ENCODE peak calls at places on chromosomes 2 and 18, in four cellular contexts. One of them, this sample, is unnamed.

GRCh38 chr18:26090130-26091046 is at the start of gene SS18:
- DNase-seq in K562: peak
- DNase-seq in HepG2: peak
- DNase-seq in WTC11: peak
- DNase-seq in this sample: peak

GRCh38 chr18:12837747-12838146 is 46.3 kb downstream of the PTPN2 start:
- DNase-seq in K562: no peak
- DNase-seq in HepG2: no peak
- DNase-seq in WTC11: no peak
- DNase-seq in this sample: peak

GRCh38 chr2:10449838-10450691 is 1.9 kb upstream of the ODC1 start:
- DNase-seq in K562: no peak
- DNase-seq in HepG2: peak
- DNase-seq in WTC11: no peak
- DNase-seq in this sample: peak

GRCh38 chr2:29000481-29000880 is 19.4 kb downstream of the TOGARAM2 start:
- DNase-seq in K562: no peak
- DNase-seq in HepG2: no peak
- DNase-seq in WTC11: no peak
- DNase-seq in this sample: no peak

GRCh38 chr18:55968550-55968949 is 380.6 kb upstream of the TCF4 start:
- DNase-seq in K562: peak
- DNase-seq in HepG2: no peak
- DNase-seq in WTC11: no peak
- DNase-seq in this sample: no peak

GRCh38 chr18:48409591-48410094 is 460 bp upstream of the ZBTB7C start:
- DNase-seq in K562: no peak
- DNase-seq in HepG2: no peak
- DNase-seq in WTC11: peak
- DNase-seq in this sample: no peak

GRCh38 chr2:133568172-133568571 is at the start of gene NCKAP5:
- DNase-seq in K562: no peak
- DNase-seq in HepG2: no peak
- DNase-seq in WTC11: no peak
- DNase-seq in this sample: peak

GRCh38 chr2:118852605-118853128 is 5.2 kb upstream of the EN1 start:
- DNase-seq in K562: no peak
- DNase-seq in HepG2: no peak
- DNase-seq in WTC11: no peak
- DNase-seq in this sample: no peak

GRCh38 chr2:75284345-75284744 is 85.0 kb upstream of the TACR1 start:
- DNase-seq in K562: no peak
- DNase-seq in HepG2: no peak
- DNase-seq in WTC11: no peak
- DNase-seq in this sample: no peak

GRCh38 chr18:61282926-61283325 is 50.3 kb upstream of the CDH20 start:
- DNase-seq in K562: no peak
- DNase-seq in HepG2: no peak
- DNase-seq in WTC11: no peak
- DNase-seq in this sample: no peak

GRCh38 chr2:63856302-63856600 is 14.6 kb downstream of the UGP2 start:
- DNase-seq in K562: no peak
- DNase-seq in HepG2: no peak
- DNase-seq in WTC11: no peak
- DNase-seq in this sample: no peak

GRCh38 chr2:5985551-5986229 is 293.5 kb downstream of the SOX11 start:
- DNase-seq in K562: no peak
- DNase-seq in HepG2: no peak
- DNase-seq in WTC11: no peak
- DNase-seq in this sample: no peak

GRCh38 chr2:108910541-108911396 is 78.3 kb downstream of the EDAR start:
- DNase-seq in K562: no peak
- DNase-seq in HepG2: no peak
- DNase-seq in WTC11: no peak
- DNase-seq in this sample: no peak

GRCh38 chr2:237500681-237501424 is 13.8 kb downstream of the MLPH start:
- DNase-seq in K562: no peak
- DNase-seq in HepG2: no peak
- DNase-seq in WTC11: no peak
- DNase-seq in this sample: peak

GRCh38 chr2:167190053-167190452 is 301.8 kb downstream of the XIRP2 start:
- DNase-seq in K562: no peak
- DNase-seq in HepG2: no peak
- DNase-seq in WTC11: no peak
- DNase-seq in this sample: no peak

GRCh38 chr2:215812966-215813365 is 200.4 kb downstream of the MREG start:
- DNase-seq in K562: no peak
- DNase-seq in HepG2: no peak
- DNase-seq in WTC11: no peak
- DNase-seq in this sample: no peak

GRCh38 chr2:233922471-233922870 is 5.3 kb downstream of the TRPM8 start:
- DNase-seq in K562: no peak
- DNase-seq in HepG2: no peak
- DNase-seq in WTC11: no peak
- DNase-seq in this sample: no peak

GRCh38 chr2:156649596-156649995 is 213.4 kb downstream of the GPD2 start:
- DNase-seq in K562: no peak
- DNase-seq in HepG2: no peak
- DNase-seq in WTC11: no peak
- DNase-seq in this sample: no peak

GRCh38 chr2:138559648-138560047 is 58.1 kb downstream of the SPOPL start:
- DNase-seq in K562: no peak
- DNase-seq in HepG2: no peak
- DNase-seq in WTC11: no peak
- DNase-seq in this sample: no peak

GRCh38 chr2:206801417-206801772 is 36.0 kb downstream of the FASTKD2 start:
- DNase-seq in K562: no peak
- DNase-seq in HepG2: no peak
- DNase-seq in WTC11: no peak
- DNase-seq in this sample: no peak

GRCh38 chr2:24048662-24049484 is 668 bp upstream of the FKBP1B start:
- DNase-seq in K562: no peak
- DNase-seq in HepG2: no peak
- DNase-seq in WTC11: no peak
- DNase-seq in this sample: no peak

GRCh38 chr2:175036582-175037018 is 31.4 kb upstream of the CHN1 start:
- DNase-seq in K562: peak
- DNase-seq in HepG2: peak
- DNase-seq in WTC11: no peak
- DNase-seq in this sample: peak

GRCh38 chr2:105487142-105488069 is 88.6 kb upstream of the FHL2 start:
- DNase-seq in K562: no peak
- DNase-seq in HepG2: no peak
- DNase-seq in WTC11: no peak
- DNase-seq in this sample: no peak

GRCh38 chr2:75157435-75157834 is 41.9 kb downstream of the TACR1 start:
- DNase-seq in K562: no peak
- DNase-seq in HepG2: no peak
- DNase-seq in WTC11: no peak
- DNase-seq in this sample: peak

GRCh38 chr2:221124542-221125235 is 447.4 kb downstream of the EPHA4 start:
- DNase-seq in K562: no peak
- DNase-seq in HepG2: no peak
- DNase-seq in WTC11: peak
- DNase-seq in this sample: no peak

GRCh38 chr2:156445311-156446218 is 9.4 kb downstream of the GPD2 start:
- DNase-seq in K562: no peak
- DNase-seq in HepG2: no peak
- DNase-seq in WTC11: no peak
- DNase-seq in this sample: no peak

GRCh38 chr2:32647180-32647651 is 19.4 kb downstream of the TTC27 start:
- DNase-seq in K562: no peak
- DNase-seq in HepG2: no peak
- DNase-seq in WTC11: no peak
- DNase-seq in this sample: no peak

GRCh38 chr18:76803814-76804213 is 18.5 kb upstream of the ZNF236 start:
- DNase-seq in K562: peak
- DNase-seq in HepG2: peak
- DNase-seq in WTC11: peak
- DNase-seq in this sample: peak

GRCh38 chr2:109256921-109257320 is 127.9 kb downstream of the SH3RF3 start:
- DNase-seq in K562: no peak
- DNase-seq in HepG2: no peak
- DNase-seq in WTC11: no peak
- DNase-seq in this sample: no peak

GRCh38 chr2:172442072-172442895 is 14.9 kb downstream of the ITGA6 start:
- DNase-seq in K562: no peak
- DNase-seq in HepG2: peak
- DNase-seq in WTC11: no peak
- DNase-seq in this sample: peak

DNA sequence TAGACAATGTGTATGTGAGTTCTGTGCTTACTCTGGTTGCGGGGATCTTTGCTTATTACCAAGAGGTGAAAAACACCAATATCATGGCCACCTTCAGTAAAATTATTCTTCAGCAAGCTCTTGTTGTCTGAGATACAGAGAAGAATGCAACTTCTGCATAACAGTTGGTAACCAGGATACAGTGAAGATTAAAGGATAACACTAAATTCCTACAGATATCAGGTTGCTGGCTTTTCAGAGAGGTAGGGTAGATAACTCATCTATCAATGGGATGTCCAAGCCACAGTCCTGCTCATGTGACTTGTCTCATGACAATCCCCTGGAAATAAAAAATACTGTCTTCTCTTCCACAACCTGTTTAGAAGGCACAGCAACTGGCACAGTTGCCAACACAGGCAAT is 308.5 kb downstream of the TNS1 start:
- DNase-seq in K562: no peak
- DNase-seq in HepG2: no peak
- DNase-seq in WTC11: no peak
- DNase-seq in this sample: no peak
- TF ChIP-seq HMGXB4 in K562: no peak
- TF ChIP-seq HMGXB4 in HepG2: no peak
- TF ChIP-seq HMGXB4 in WTC11: no peak
- TF ChIP-seq HMGXB4 in this sample: no peak

GRCh38 chr18:79847606-79848293 is 50.0 kb downstream of the KCNG2 start:
- DNase-seq in K562: no peak
- DNase-seq in HepG2: no peak
- DNase-seq in WTC11: no peak
- DNase-seq in this sample: no peak

GRCh38 chr18:79846936-79847557 is 49.3 kb downstream of the KCNG2 start:
- DNase-seq in K562: no peak
- DNase-seq in HepG2: no peak
- DNase-seq in WTC11: no peak
- DNase-seq in this sample: no peak

GRCh38 chr18:79841936-79842335 is 44.2 kb downstream of the KCNG2 start:
- DNase-seq in K562: no peak
- DNase-seq in HepG2: no peak
- DNase-seq in WTC11: no peak
- DNase-seq in this sample: no peak

GRCh38 chr18:79848294-79848578 is 50.5 kb downstream of the KCNG2 start:
- DNase-seq in K562: no peak
- DNase-seq in HepG2: no peak
- DNase-seq in WTC11: no peak
- DNase-seq in this sample: no peak

DNA sequence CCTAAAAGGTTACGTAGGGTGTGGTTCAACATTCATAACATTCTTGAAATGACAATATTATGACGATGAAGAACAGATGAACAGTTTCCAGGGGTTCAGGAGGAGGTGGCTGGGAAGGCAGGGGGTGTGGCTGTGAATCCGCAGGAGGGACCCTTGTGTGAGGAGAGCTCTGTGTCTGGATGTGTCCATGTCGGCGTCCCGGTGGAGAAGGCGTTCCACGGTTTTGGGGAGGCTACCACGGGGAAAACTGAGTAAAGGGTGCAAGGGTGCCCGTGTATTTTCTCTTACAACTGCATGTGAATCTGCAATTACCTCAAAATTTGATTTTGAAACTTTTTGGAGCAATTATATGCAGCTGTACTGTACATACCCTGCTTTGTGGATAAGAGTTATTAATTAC is 47.4 kb downstream of the KCNG2 start:
- DNase-seq in K562: no peak
- DNase-seq in HepG2: no peak
- DNase-seq in WTC11: no peak
- DNase-seq in this sample: peak
- TF ChIP-seq HMGXB4 in K562: no peak
- TF ChIP-seq HMGXB4 in HepG2: no peak
- TF ChIP-seq HMGXB4 in WTC11: no peak
- TF ChIP-seq HMGXB4 in this sample: no peak

DNA sequence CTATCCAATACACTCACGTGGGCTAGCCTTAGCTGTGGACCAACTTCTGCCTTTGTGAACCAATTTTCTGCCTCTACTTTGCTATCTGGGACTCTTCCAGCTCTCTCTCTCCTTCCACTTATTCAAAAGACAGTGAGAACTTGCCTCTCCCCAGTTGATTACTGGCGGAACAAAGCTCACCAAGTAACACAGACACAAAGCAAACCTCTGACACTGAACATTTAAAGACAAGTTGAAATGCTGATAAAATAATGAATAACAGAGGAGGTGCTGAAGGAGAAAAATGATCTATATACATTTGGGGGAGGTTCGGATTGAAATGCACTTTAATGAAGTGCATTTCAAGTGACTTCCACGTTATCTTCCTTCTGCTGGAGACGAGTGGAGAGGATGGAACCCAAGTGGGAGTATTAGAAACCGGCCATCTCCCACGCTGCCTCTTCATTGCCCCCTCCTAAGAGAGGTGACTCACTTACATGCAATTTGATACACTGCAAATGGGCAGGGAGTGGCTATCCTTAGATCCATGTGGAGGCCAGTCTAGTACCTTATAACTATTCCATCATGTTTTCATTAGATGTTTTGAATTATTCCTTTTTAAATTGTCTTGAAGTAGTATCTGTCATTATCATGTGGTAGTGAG is 6.1 kb upstream of the GLI2 start:
- DNase-seq in K562: no peak
- DNase-seq in HepG2: no peak
- DNase-seq in WTC11: no peak
- DNase-seq in this sample: peak
- TF ChIP-seq HMGXB4 in K562: no peak
- TF ChIP-seq HMGXB4 in HepG2: no peak
- TF ChIP-seq HMGXB4 in WTC11: no peak
- TF ChIP-seq HMGXB4 in this sample: no peak

GRCh38 chr2:15389326-15389700 is 171.8 kb downstream of the NBAS start:
- DNase-seq in K562: no peak
- DNase-seq in HepG2: no peak
- DNase-seq in WTC11: no peak
- DNase-seq in this sample: no peak
- TF ChIP-seq HMGXB4 in K562: no peak
- TF ChIP-seq HMGXB4 in HepG2: no peak
- TF ChIP-seq HMGXB4 in WTC11: no peak
- TF ChIP-seq HMGXB4 in this sample: no peak

This sample was measured in A549.